ENCODE peak calls at places on chromosome 17, in four cellular contexts. P is mucosa of descending colon, L is ascending aorta, S is mammary epithelial cell. K is an unnamed sample.

GRCh38 chr17:41678907-41679739 is 9.6 kb upstream of the EIF1 start:
- DNase-seq in P (peak; percentile 63), L (no peak), S (peak; percentile 77), K (no peak)

GRCh38 chr17:68248199-68248825 is 469 bp downstream of the AMZ2 start:
- DNase-seq in P (peak; percentile 61), L (peak; percentile 86), S (peak; percentile 69), K (peak; percentile 32)

GRCh38 chr17:57956311-57957119 is 1.3 kb upstream of the CUEDC1 start:
- DNase-seq in P (no peak), L (peak; percentile 43), S (no peak), K (peak; percentile 77)

GRCh38 chr17:77834170-77835115 is 124.1 kb upstream of the TNRC6C start:
- DNase-seq in P (peak; percentile 39), L (peak; percentile 91), S (peak; percentile 78), K (peak; percentile 61)

GRCh38 chr17:70329751-70330150 is 160.4 kb downstream of the KCNJ2 start:
- DNase-seq in P (no peak), L (no peak), S (no peak), K (no peak)

GRCh38 chr17:18025596-18026407 is 13.2 kb downstream of the ATPAF2 start:
- DNase-seq in P (no peak), L (no peak), S (peak; percentile 93), K (peak; percentile 74)

GRCh38 chr17:78204387-78205123 is 9.5 kb upstream of the BIRC5 start:
- DNase-seq in P (no peak), L (no peak), S (no peak), K (no peak)

GRCh38 chr17:79011451-79012147 is 2.0 kb upstream of the CANT1 start:
- DNase-seq in P (no peak), L (peak; percentile 44), S (peak; percentile 63), K (no peak)

GRCh38 chr17:1484586-1485310 is 7.7 kb downstream of the MYO1C start:
- DNase-seq in P (peak; percentile 78), L (peak; percentile 75), S (peak; percentile 32), K (peak; percentile 87)

GRCh38 chr17:78175643-78175981 is 7.2 kb downstream of the SYNGR2 start:
- DNase-seq in P (no peak), L (no peak), S (no peak), K (no peak)

GRCh38 chr17:80113033-80113484 is 11.7 kb downstream of the GAA start:
- DNase-seq in P (no peak), L (no peak), S (no peak), K (no peak)

GRCh38 chr17:81075307-81075706 is 40.4 kb downstream of the BAIAP2 start:
- DNase-seq in P (no peak), L (no peak), S (no peak), K (no peak)

GRCh38 chr17:68035131-68035522 is 408 bp upstream of the KPNA2 start:
- DNase-seq in P (peak; percentile 95), L (peak; percentile 95), S (no peak), K (no peak)

GRCh38 chr17:696412-696811 is 18.2 kb downstream of the VPS53 start:
- DNase-seq in P (no peak), L (no peak), S (no peak), K (no peak)

GRCh38 chr17:3647769-3648540 is 11.4 kb downstream of the CTNS start:
- DNase-seq in P (peak; percentile 78), L (no peak), S (peak; percentile 28), K (no peak)

GRCh38 chr17:4899341-4900230 is at the start of gene C17orf107:
- DNase-seq in P (peak; percentile 90), L (peak; percentile 95), S (no peak), K (peak; percentile 95)

GRCh38 chr17:80612997-80613731 is 68.5 kb downstream of the RPTOR start:
- DNase-seq in P (no peak), L (no peak), S (no peak), K (no peak)

GRCh38 chr17:78873519-78874340 is 29.3 kb downstream of the CEP295NL start:
- DNase-seq in P (no peak), L (no peak), S (peak; percentile 21), K (no peak)

GRCh38 chr17:3845361-3845753 is 689 bp downstream of the NCBP3 start:
- DNase-seq in P (peak; percentile 41), L (no peak), S (peak; percentile 52), K (peak; percentile 66)

DNA sequence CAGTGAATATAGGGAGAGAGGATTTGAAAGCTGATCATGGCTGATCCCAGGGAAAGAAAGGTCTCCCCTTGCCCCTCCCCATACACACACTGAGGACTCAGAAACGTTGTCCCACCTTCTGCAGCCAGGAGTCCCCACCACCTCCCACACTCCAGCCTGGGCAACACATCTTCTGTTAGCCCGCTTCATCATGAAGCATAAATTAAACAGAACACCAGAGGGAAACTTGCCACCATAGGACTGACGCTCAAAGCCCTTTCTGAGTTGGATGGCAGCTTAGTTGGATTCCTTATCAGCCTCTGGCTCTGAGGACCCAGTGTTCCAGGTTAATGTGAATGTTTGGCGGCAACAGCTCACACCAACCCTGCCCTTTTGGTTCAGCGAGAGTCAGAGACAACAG is 33.9 kb downstream of the ARHGAP27 start:
- DNase-seq in P (no peak), L (no peak), S (no peak), K (no peak)
- TF ChIP-seq CTCF in P (no peak), L (no peak), S (no peak), K (no peak)

GRCh38 chr17:46943511-46944393 is 20.8 kb downstream of the GOSR2 start:
- DNase-seq in P (no peak), L (no peak), S (no peak), K (no peak)
- TF ChIP-seq CTCF in P (no peak), L (no peak), S (no peak), K (no peak)

DNA sequence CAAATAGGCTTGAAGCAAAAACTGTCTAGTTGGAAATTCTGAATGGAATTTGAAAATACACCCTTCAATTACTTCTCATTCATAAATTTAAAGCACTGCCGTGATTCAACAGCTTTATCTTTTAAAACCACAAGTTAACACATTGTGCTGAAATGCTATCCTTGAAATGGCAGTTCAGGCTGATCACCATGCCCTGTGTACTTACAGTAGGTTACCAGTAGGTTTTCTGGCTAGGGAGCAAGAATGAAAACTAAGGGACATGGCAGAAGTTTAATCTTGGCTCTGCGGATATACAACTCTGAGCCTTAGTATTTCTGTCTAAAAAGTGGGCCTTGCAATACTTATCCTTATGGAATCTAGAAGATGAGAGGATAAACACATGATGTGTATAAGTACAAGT is 28.0 kb downstream of the NXPH3 start:
- DNase-seq in P (no peak), L (no peak), S (no peak), K (no peak)
- TF ChIP-seq CTCF in P (no peak), L (no peak), S (peak; percentile 5), K (no peak)

GRCh38 chr17:75720656-75721462 is at the start of gene ITGB4:
- DNase-seq in P (peak; percentile 89), L (no peak), S (peak; percentile 92), K (peak; percentile 92)
- TF ChIP-seq CTCF in P (no peak), L (no peak), S (no peak), K (no peak)

GRCh38 chr17:21375162-21375560 is 996 bp upstream of the KCNJ12 start:
- DNase-seq in P (no peak), L (no peak), S (no peak), K (no peak)

GRCh38 chr17:21373696-21374454 is 2.3 kb upstream of the KCNJ12 start:
- DNase-seq in P (no peak), L (no peak), S (no peak), K (no peak)

GRCh38 chr17:21373034-21373433 is 3.1 kb upstream of the KCNJ12 start:
- DNase-seq in P (no peak), L (no peak), S (no peak), K (no peak)

GRCh38 chr17:21375757-21376584 is at the start of gene KCNJ12:
- DNase-seq in P (peak; percentile 53), L (no peak), S (peak; percentile 13), K (no peak)

GRCh38 chr17:21374455-21375161 is 1.5 kb upstream of the KCNJ12 start:
- DNase-seq in P (no peak), L (no peak), S (no peak), K (no peak)
- TF ChIP-seq CTCF in P (no peak), L (no peak), S (no peak), K (no peak)

GRCh38 chr17:8651013-8651412 is 20.5 kb upstream of the MYH10 start:
- DNase-seq in P (no peak), L (no peak), S (no peak), K (no peak)
- TF ChIP-seq CTCF in P (no peak), L (no peak), S (peak; percentile 29), K (peak; percentile 15)

GRCh38 chr17:29559640-29560039 is 7.2 kb downstream of the ABHD15 start:
- DNase-seq in P (no peak), L (no peak), S (no peak), K (no peak)

GRCh38 chr17:29555840-29556239 is 11.0 kb downstream of the ABHD15 start:
- DNase-seq in P (no peak), L (no peak), S (no peak), K (no peak)

GRCh38 chr17:29560306-29560705 is 6.5 kb downstream of the ABHD15 start:
- DNase-seq in P (no peak), L (no peak), S (no peak), K (no peak)

GRCh38 chr17:29557717-29558116 is 9.1 kb downstream of the ABHD15 start:
- DNase-seq in P (no peak), L (no peak), S (no peak), K (no peak)

GRCh38 chr17:29557085-29557697 is 9.6 kb downstream of the ABHD15 start:
- DNase-seq in P (no peak), L (no peak), S (peak; percentile 34), K (no peak)
- TF ChIP-seq CTCF in P (no peak), L (no peak), S (no peak), K (no peak)

GRCh38 chr17:82167028-82167427 is 45.6 kb downstream of the CCDC57 start:
- DNase-seq in P (no peak), L (no peak), S (no peak), K (no peak)
- TF ChIP-seq CTCF in P (no peak), L (no peak), S (no peak), K (no peak)